ENCODE peak calls at places on chromosomes 5 and 9, in four cellular contexts. W is endodermal cell, V is prostate gland, S is small intestine. G is an unnamed sample.

GRCh38 chr5:54644226-54644625 is 126.7 kb downstream of the SNX18 start:
- DNase-seq in W (no peak), V (no peak), S (no peak), G (no peak)

GRCh38 chr9:23741304-23741800 is 84.7 kb downstream of the ELAVL2 start:
- DNase-seq in W (no peak), V (no peak), S (no peak), G (no peak)

GRCh38 chr9:131661954-131662621 is 77.8 kb downstream of the RAPGEF1 start:
- DNase-seq in W (no peak), V (no peak), S (no peak), G (no peak)

GRCh38 chr5:123855630-123856029 is 343.7 kb downstream of the CSNK1G3 start:
- DNase-seq in W (no peak), V (no peak), S (no peak), G (no peak)

GRCh38 chr5:12316812-12317211 is 412.6 kb upstream of the CTNND2 start:
- DNase-seq in W (no peak), V (no peak), S (no peak), G (no peak)

GRCh38 chr5:9112520-9113291 is 433.2 kb downstream of the SEMA5A start:
- DNase-seq in W (no peak), V (no peak), S (no peak), G (no peak)

GRCh38 chr5:107418071-107418470 is 252.7 kb downstream of the EFNA5 start:
- DNase-seq in W (no peak), V (no peak), S (no peak), G (no peak)

GRCh38 chr5:168607946-168608345 is 28.8 kb upstream of the PANK3 start:
- DNase-seq in W (peak), V (no peak), S (no peak), G (no peak)

GRCh38 chr9:17847908-17848307 is 269.0 kb downstream of the SH3GL2 start:
- DNase-seq in W (no peak), V (no peak), S (no peak), G (no peak)

GRCh38 chr5:9263656-9264055 is 282.2 kb downstream of the SEMA5A start:
- DNase-seq in W (no peak), V (no peak), S (no peak), G (no peak)

GRCh38 chr5:99815-100214 is 7.8 kb downstream of the PLEKHG4B start:
- DNase-seq in W (no peak), V (no peak), S (no peak), G (no peak)

GRCh38 chr5:82356808-82357671 is 78.9 kb upstream of the RPS23 start:
- DNase-seq in W (peak), V (peak), S (peak), G (peak)

GRCh38 chr5:1474183-1474839 is 29.1 kb upstream of the SLC6A3 start:
- DNase-seq in W (peak), V (no peak), S (no peak), G (peak)

GRCh38 chr5:158590936-158591863 is 508.5 kb downstream of the EBF1 start:
- DNase-seq in W (peak), V (peak), S (peak), G (no peak)

GRCh38 chr5:6504677-6505414 is 56.2 kb downstream of the UBE2QL1 start:
- DNase-seq in W (peak), V (peak), S (no peak), G (no peak)

GRCh38 chr5:130871346-130872086 is 293.5 kb downstream of the HINT1 start:
- DNase-seq in W (peak), V (no peak), S (peak), G (peak)

GRCh38 chr9:138083873-138084272 is 206.3 kb downstream of the CACNA1B start:
- DNase-seq in W (no peak), V (no peak), S (no peak), G (no peak)

GRCh38 chr5:16809816-16810502 is 126.1 kb downstream of the MYO10 start:
- DNase-seq in W (no peak), V (peak), S (peak), G (peak)
- H3K27ac ChIP-seq in W (no peak), V (no peak), S (no peak), G (peak)

GRCh38 chr5:59597690-59598546 is 295.6 kb downstream of the PDE4D start:
- DNase-seq in W (no peak), V (no peak), S (no peak), G (no peak)
- H3K4me3 ChIP-seq in W (no peak), V (peak), S (no peak), G (peak)

GRCh38 chr9:85944672-85945071 is 3.7 kb downstream of the NAA35 start:
- DNase-seq in W (no peak), V (no peak), S (no peak), G (no peak)

GRCh38 chr9:85941966-85942912 is 1.3 kb downstream of the NAA35 start:
- DNase-seq in W (no peak), V (peak), S (no peak), G (no peak)

GRCh38 chr9:85941617-85941930 is 628 bp downstream of the NAA35 start:
- DNase-seq in W (no peak), V (no peak), S (no peak), G (no peak)

GRCh38 chr9:85943757-85944430 is 2.9 kb downstream of the NAA35 start:
- DNase-seq in W (no peak), V (no peak), S (no peak), G (no peak)

DNA sequence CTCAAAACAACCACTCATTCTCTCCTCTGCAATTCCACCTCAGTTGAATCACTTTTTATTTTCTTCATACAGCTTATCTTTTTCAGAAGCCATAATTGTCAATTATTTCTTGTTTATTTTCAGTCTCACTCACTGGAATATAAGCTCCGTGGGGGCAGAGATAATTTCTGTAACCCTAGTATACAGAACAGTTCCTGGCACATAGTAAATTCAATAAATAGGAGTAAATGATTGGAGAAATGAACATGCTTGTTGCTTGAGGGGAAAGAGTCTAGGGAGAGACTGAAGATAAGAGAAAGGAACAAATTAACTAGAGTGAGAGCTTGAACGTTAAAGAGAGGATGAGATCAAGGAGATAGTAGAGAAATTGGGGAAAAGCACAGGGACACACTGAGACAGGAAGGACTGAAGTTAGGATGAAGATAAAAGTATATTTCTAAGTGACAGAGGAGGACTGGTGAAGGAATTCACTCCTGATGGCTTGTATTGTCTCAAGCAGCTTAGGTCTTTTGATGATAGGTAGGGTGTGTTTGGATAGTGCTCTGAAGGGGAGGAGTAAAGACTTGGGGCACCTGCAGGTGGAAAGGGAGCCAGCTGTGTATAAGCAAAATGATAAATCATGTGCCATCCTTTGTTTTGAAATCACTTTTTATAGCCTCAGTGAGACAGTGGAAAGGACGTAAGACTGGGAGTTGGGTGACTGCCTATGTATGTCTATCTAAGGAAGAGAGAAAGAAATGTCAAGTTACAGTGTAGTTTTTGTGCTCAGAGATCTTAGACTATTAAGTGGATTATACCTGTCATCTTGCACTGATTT is 2.2 kb downstream of the NAA35 start:
- DNase-seq in W (no peak), V (peak), S (no peak), G (no peak)
- H3K27ac ChIP-seq in W (no peak), V (peak), S (peak), G (no peak)

DNA sequence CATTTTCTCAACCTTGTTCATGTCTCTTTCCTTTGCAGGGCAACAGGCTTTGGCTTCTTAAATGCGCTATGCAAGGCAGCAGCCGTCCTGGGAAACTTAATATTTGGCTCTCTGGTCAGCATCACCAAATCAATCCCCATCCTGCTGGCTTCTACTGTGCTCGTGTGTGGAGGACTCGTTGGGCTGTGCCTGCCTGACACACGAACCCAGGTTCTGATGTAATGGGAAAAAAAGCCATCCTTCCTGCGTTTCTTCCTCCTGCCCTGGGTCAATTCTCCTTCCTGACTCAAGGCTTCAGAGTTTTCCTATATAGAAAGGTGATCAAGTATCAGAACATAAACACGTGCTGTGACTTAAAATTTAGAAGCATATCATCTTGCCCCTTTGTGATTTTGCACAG is 77.8 kb upstream of the IQGAP2 start:
- DNase-seq in W (no peak), V (no peak), S (no peak), G (no peak)
- H3K4me3 ChIP-seq in W (no peak), V (no peak), S (no peak), G (no peak)

GRCh38 chr9:81389569-81389993 is 299.8 kb downstream of the TLE1 start:
- DNase-seq in W (no peak), V (no peak), S (peak), G (no peak)
- H3K27ac ChIP-seq in W (peak), V (no peak), S (no peak), G (no peak)

DNA sequence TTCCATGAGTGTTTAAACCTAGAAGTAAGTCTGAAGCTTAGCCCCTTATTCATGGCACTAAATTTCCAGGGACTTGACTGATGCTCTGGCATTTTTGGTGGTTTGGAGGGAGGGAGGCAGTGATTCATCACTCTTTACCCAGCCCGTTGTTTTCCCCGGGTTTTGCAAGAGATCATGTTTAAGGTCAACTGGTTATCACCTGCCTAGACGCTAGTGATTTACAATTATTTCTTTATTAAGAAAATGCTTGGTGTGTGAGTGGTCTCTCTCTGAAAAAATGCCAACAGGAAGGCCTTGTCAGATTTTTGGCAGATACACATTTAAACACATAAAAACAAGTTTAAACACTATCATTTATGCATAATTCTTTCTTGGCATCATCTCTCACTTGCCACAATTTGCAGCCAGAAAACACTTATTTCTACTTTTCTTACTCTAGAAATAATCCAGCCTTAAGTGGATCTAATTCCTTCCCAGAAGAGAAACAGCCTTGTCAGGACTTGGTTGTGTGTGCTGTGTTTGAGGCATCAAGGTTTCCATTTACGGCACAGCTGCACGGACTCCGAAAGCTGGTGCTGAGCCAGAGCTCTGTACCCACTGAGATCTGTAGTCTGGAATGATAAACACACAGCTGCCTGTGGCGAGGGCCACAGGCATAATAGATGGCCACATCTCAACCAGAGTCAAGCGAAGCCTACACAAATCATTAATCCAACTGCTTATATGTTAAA is 738.0 kb upstream of the ZNF608 start:
- DNase-seq in W (no peak), V (peak), S (peak), G (peak)
- H3K4me3 ChIP-seq in W (no peak), V (no peak), S (no peak), G (peak)

DNA sequence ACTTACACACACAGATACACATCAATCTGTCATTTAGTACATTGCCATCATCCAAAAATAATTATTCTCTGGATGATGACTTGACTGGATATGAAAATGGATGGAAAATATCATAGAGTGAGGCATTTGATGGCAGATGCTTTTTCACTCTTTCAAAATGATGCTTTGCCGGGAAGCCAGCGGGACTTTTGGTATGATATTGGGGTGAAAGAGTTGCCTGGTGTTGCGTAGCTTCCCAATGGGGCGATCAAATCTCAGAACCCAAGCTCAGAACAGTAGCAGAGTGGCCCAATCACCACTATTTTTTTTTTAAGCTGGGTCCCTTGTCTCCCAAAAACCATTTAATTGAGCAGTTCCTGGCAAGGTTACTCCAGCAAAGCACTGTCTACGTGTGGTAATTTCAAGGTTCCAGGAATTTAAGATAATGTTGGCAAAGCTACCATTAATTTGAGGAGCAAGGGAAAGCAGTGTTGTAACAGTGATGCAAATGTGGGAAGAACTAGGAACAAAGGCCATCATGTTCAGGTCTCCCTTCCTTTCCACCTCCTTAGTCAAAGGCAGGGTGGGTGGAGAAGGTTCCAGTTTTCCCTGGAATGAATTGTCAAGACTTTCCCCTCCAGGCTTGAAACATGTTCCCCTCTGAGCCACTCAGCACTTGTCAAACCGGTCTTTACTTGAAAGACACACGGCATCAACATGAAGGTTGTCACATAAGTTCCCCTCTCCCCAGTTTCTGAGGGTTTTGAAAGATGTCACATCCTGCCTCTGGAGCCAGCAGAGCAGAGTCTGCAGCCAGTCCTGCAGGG is 226.2 kb downstream of the GAS1 start:
- DNase-seq in W (peak), V (no peak), S (no peak), G (no peak)
- H3K27ac ChIP-seq in W (no peak), V (no peak), S (no peak), G (peak)

GRCh38 chr5:2756211-2756746 is 4.8 kb upstream of the IRX2 start:
- DNase-seq in W (peak), V (no peak), S (no peak), G (no peak)
- H3K4me3 ChIP-seq in W (peak), V (peak), S (no peak), G (peak)

GRCh38 chr5:80989883-80990282 is 29.7 kb downstream of the RASGRF2 start:
- DNase-seq in W (no peak), V (no peak), S (no peak), G (no peak)

GRCh38 chr5:80988419-80988925 is 28.3 kb downstream of the RASGRF2 start:
- DNase-seq in W (no peak), V (no peak), S (no peak), G (no peak)

GRCh38 chr5:80987078-80987766 is 27.1 kb downstream of the RASGRF2 start:
- DNase-seq in W (no peak), V (no peak), S (no peak), G (no peak)

GRCh38 chr5:80982093-80982492 is 21.9 kb downstream of the RASGRF2 start:
- DNase-seq in W (no peak), V (no peak), S (no peak), G (no peak)

GRCh38 chr5:80985600-80986228 is 25.6 kb downstream of the RASGRF2 start:
- DNase-seq in W (no peak), V (no peak), S (no peak), G (no peak)
- H3K27ac ChIP-seq in W (no peak), V (no peak), S (no peak), G (peak)

DNA sequence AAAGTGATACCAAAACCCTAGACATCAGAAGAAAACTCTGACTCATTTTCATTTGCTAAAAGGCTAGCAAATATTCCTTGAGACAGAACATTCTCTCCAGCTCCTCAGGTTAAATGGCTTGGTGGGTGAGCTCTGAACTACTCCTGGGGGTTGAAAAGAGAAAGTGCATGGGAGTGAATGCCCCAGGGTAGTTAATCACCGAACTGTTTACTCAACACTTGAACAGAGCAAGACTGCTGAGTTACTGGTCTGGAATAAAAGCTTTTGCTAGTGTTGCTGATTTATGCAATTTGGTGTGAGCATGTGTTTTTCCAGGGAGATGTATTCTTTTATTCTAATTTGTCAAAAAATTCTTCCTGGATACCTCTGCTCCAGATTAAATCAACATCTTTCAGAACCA is 88.3 kb upstream of the PRDM9 start:
- DNase-seq in W (no peak), V (no peak), S (no peak), G (no peak)
- H3K4me3 ChIP-seq in W (no peak), V (no peak), S (no peak), G (no peak)